ENCODE peak calls at places on chromosome 5, in ten cellular contexts. H is foreskin keratinocyte; N is IMR-90; Y is breast epithelium; F is endodermal cell; L is lower lobe of right lung; M is fibroblast of lung; R is naive thymus-derived CD4-positive, alpha-beta T cell; G is mesenchymal stem cell; X is pancreas. D is an unnamed sample. For H3K27me3, the result is how much of the 10 kb centered on the place peaks cover.

GRCh38 chr5:172661536-172661935 is 20.5 kb downstream of the NEURL1B start:
- DNase-seq in H (no peak), N (no peak), Y (no peak), F (no peak), L (no peak), M (no peak), R (no peak), G (no peak), X (no peak), D (no peak)

GRCh38 chr5:133235696-133236426 is 184.0 kb downstream of the HSPA4 start:
- DNase-seq in H (peak), N (peak), Y (no peak), F (peak), L (no peak), M (no peak), R (no peak), G (peak), X (no peak), D (no peak)

GRCh38 chr5:26940981-26941380 is 97.4 kb downstream of the CDH9 start:
- DNase-seq in H (peak), N (peak), Y (no peak), F (no peak), L (no peak), M (peak), R (no peak), G (peak), X (no peak), D (no peak)

GRCh38 chr5:34497031-34497808 is 158.9 kb upstream of the RAI14 start:
- DNase-seq in H (no peak), N (no peak), Y (no peak), F (no peak), L (no peak), M (no peak), R (no peak), G (peak), X (no peak), D (no peak)

GRCh38 chr5:82873452-82873851 is 203.7 kb downstream of the TMEM167A start:
- DNase-seq in H (no peak), N (no peak), Y (no peak), F (no peak), L (no peak), M (no peak), R (no peak), G (no peak), X (no peak), D (no peak)

GRCh38 chr5:142699105-142699720 is 13.3 kb upstream of the FGF1 start:
- DNase-seq in H (peak), N (peak), Y (peak), F (peak), L (peak), M (peak), R (peak), G (peak), X (peak), D (peak)

GRCh38 chr5:14160116-14160515 is 17.0 kb downstream of the TRIO start:
- DNase-seq in H (no peak), N (no peak), Y (no peak), F (no peak), L (no peak), M (no peak), R (no peak), G (no peak), X (no peak), D (no peak)

GRCh38 chr5:32507738-32508434 is 63.3 kb upstream of the ZFR start:
- DNase-seq in H (peak), N (peak), Y (no peak), F (no peak), L (no peak), M (peak), R (no peak), G (no peak), X (no peak), D (no peak)

DNA sequence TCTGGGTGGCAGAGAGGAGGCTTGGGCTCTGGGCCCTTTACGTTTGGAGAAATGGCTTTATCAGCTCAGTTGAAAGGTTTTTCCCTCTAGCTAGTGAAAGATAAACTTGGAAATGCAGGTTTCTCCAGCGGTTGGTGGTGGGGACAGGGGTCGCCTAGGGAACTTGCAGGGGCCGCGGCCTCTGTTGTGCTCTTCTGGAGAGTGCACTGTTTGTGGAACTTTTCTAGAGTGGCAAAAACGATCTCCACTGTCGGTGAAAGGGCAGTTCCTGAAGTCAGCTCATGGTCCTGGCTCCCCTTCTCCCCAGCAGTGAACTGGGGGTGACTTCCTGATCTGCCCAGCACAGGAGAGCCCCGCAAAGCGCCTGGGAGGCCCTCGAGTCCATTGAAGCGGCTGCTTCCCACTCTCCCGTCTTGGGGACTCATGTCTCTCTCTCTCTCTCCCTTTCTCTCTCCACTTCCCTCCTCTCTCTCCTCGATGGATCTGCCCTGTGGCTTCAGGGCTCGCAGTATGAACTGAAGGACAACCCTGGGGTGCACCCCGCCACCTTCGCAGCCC is 3.2 kb downstream of the IRX1 start:
- DNase-seq in H (no peak), N (no peak), Y (no peak), F (peak), L (no peak), M (peak), R (no peak), G (no peak), X (no peak), D (no peak)
- H3K27me3 ChIP-seq in H (under half), N (half or more), Y (under half), F (half or more), L (half or more), M (under half), R (under half), G (half or more), X (half or more), D (under half)

DNA sequence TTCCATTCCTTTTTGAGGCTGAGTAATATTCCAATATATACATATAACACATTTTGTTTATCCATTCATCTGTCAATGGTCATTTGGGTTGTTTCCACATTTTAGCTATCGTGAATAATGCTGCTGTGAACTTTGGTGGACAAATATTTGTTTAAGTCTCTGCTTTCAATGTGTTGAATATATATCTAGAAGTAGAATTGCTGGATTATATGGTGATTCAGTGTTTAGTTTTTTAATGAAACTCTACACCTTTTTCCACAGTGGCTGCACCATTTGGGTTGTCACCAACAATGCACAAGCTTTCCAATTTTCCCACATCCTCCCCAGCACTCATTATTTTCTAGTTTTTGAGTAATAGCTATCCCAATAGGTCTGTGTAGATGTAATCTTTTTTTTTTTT is 69.5 kb downstream of the ACTBL2 start:
- DNase-seq in H (no peak), N (no peak), Y (no peak), F (no peak), L (no peak), M (no peak), R (no peak), G (no peak), X (no peak), D (no peak)
- H3K27me3 ChIP-seq in H (under half), N (under half), Y (under half), F (under half), L (under half), M (under half), R (under half), G (under half), X (under half), D (under half)

GRCh38 chr5:38344891-38345290 is 86.5 kb downstream of the EGFLAM start:
- DNase-seq in H (no peak), N (no peak), Y (no peak), F (no peak), L (no peak), M (no peak), R (no peak), G (no peak), X (no peak), D (no peak)
- H3K27me3 ChIP-seq in H (under half), N (under half), Y (under half), F (under half), L (under half), M (under half), R (under half), G (under half), X (under half), D (under half)

GRCh38 chr5:151923865-151924264 is 786 bp downstream of the GLRA1 start:
- DNase-seq in H (peak), N (no peak), Y (no peak), F (peak), L (no peak), M (no peak), R (no peak), G (no peak), X (no peak), D (no peak)
- H3K27me3 ChIP-seq in H (under half), N (under half), Y (under half), F (half or more), L (under half), M (under half), R (under half), G (under half), X (under half), D (under half)

DNA sequence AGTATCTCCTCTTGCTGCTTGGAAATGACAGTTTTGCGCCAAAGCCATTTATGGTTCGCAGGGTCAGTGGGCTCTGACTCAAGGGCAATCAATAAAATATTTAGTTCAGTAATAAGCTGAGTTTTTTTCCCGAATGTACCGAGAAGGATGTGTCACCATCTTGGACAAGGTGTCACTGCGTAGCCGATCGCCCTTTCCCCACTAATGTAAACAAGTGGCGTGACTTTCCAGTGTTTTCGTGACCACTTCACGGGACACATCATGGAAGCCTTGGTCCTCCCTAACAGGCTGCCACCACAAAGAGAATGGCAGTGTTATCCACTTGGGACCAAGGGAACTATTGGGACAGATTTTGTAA is 16.4 kb downstream of the ISL1 start:
- DNase-seq in H (no peak), N (no peak), Y (no peak), F (no peak), L (no peak), M (no peak), R (no peak), G (no peak), X (no peak), D (no peak)
- H3K27me3 ChIP-seq in H (under half), N (under half), Y (under half), F (half or more), L (half or more), M (under half), R (under half), G (under half), X (under half), D (under half)

DNA sequence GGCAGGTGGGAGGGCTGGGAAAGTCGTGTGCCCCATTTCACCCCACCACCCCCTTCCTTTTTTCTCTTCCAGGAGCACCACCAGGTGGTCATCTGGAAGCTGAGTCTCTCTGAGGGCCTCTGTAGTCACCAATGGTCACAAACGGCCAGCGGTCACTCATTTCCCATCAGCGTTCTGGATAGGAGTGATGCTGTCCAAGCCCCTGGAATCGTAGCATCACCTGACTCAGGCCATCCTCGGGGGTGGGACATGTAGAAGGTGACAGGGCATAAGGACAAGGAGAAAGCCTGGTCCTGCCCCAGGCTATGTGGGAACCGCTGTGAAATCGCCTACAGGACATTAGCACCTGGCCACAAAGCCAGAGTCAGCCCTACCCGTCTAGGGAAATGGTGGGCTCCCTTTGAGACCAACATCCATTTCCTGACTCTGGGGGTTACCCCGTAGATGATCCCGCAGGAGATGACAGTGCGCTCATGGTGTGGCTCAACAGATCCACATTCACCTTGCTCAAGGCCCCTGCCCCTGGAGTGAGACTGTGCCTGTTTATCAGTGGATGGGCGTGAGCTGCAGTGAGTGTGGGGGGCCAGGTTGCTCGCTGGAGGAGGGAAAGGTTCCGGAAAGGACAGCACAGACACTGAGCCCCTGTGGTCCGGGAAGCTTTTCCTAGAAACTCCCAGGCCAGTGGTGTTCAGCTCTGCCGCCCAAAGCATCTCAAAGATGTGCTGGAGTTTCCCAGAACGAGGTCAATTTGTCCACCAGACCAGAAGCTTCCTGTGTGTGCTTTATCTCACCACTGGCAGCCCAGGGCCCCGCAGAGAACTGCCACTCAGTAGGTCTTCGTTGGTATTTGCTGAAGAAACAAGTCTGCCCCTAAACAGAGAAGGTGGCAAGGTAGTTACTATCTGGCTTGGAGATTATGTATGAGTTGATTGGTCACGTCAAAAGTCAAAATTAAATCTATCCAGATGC is 61.1 kb upstream of the UNC5A start:
- DNase-seq in H (no peak), N (no peak), Y (peak), F (peak), L (no peak), M (no peak), R (no peak), G (no peak), X (no peak), D (no peak)
- H3K27me3 ChIP-seq in H (under half), N (half or more), Y (under half), F (under half), L (half or more), M (under half), R (under half), G (under half), X (under half), D (under half)

GRCh38 chr5:168943485-168943884 is 357.5 kb downstream of the SLIT3 start:
- DNase-seq in H (no peak), N (no peak), Y (no peak), F (no peak), L (no peak), M (no peak), R (no peak), G (no peak), X (no peak), D (no peak)
- H3K27me3 ChIP-seq in H (under half), N (under half), Y (under half), F (under half), L (under half), M (under half), R (under half), G (under half), X (under half), D (under half)

DNA sequence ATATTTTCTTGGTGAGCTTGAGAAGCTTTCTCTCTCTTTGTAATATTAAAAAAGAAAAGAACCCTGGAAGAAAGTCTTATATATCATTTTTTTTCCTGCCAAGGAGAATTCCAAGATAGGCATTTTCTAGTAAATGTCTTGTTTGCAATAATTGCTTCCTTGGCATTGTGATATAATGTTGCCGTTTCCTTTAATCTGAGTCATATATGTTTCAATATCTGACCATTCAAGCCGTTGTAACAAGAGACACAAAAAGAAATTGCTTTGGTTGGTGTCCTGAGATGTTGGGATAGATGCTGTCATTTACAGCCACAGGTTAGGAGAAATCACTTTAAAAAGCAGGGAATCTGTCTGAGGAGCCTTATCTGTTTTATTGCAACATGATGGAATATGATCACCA is 249.9 kb upstream of the TRPC7 start:
- DNase-seq in H (no peak), N (no peak), Y (no peak), F (no peak), L (no peak), M (no peak), R (no peak), G (no peak), X (no peak), D (no peak)
- H3K27me3 ChIP-seq in H (under half), N (under half), Y (under half), F (under half), L (under half), M (under half), R (under half), G (under half), X (under half), D (under half)

D was measured in DND-41.